ENCODE peak calls at places on chromosomes 1 and 21, in four cellular contexts. T, H, C and I are unnamed samples.

GRCh38 chr1:158285756-158286241 is 3.9 kb upstream of the CD1C start:
- DNase-seq in T (no peak), C (no peak), H (no peak), I (no peak)

GRCh38 chr1:3732747-3733602 is 19.3 kb upstream of the CCDC27 start:
- DNase-seq in H (no peak), C (peak; percentile 63), T (no peak), I (no peak)

GRCh38 chr1:223827193-223827663 is 18.5 kb downstream of the TP53BP2 start:
- DNase-seq in T (no peak), C (no peak), H (no peak), I (no peak)

GRCh38 chr1:30515746-30516504 is 207.5 kb downstream of the MATN1 start:
- DNase-seq in H (peak; percentile 5), T (no peak), C (no peak), I (no peak)

GRCh38 chr1:115496904-115497527 is 144.8 kb upstream of the VANGL1 start:
- DNase-seq in T (no peak), H (no peak), C (no peak), I (no peak)

GRCh38 chr1:97427371-97427770 is 493.5 kb downstream of the DPYD start:
- DNase-seq in C (no peak), T (no peak), H (no peak), I (no peak)

GRCh38 chr21:25567472-25567871 is 39.8 kb downstream of the MRPL39 start:
- DNase-seq in H (no peak), T (no peak), C (no peak), I (no peak)

GRCh38 chr1:173050865-173051264 is at the start of gene TNFSF18:
- DNase-seq in H (no peak), C (no peak), T (no peak), I (no peak)

GRCh38 chr1:4146101-4146500 is 246.0 kb upstream of the C1orf174 start:
- DNase-seq in C (no peak), T (no peak), H (no peak), I (no peak)

GRCh38 chr1:109272831-109273547 is 10.0 kb downstream of the PSRC1 start:
- DNase-seq in T (no peak), H (no peak), C (no peak), I (no peak)

GRCh38 chr1:188988589-188988988 is 1489.1 kb downstream of the BRINP3 start:
- DNase-seq in H (no peak), T (no peak), C (no peak), I (no peak)

GRCh38 chr1:184801503-184801902 is 46.8 kb upstream of the EDEM3 start:
- DNase-seq in C (no peak), T (no peak), H (no peak), I (no peak)

GRCh38 chr1:46903481-46903880 is 37.8 kb downstream of the CYP4A11 start:
- DNase-seq in H (no peak), T (no peak), C (no peak), I (no peak)

GRCh38 chr1:246583448-246584185 is 17.4 kb downstream of the CNST start:
- DNase-seq in C (no peak), T (no peak), H (no peak), I (no peak)

GRCh38 chr1:99457381-99458165 is 188.3 kb upstream of the PALMD start:
- DNase-seq in H (no peak), C (no peak), T (no peak), I (no peak)

GRCh38 chr1:66300986-66301451 is 232.9 kb upstream of the SGIP1 start:
- DNase-seq in C (no peak), T (peak; percentile 54), H (no peak), I (no peak)

GRCh38 chr21:21968810-21969588 is 970.8 kb downstream of the NCAM2 start:
- DNase-seq in T (no peak), C (no peak), H (no peak), I (no peak)

GRCh38 chr1:48084826-48085225 is 87.6 kb upstream of the TRABD2B start:
- DNase-seq in T (no peak), C (no peak), H (no peak), I (no peak)

GRCh38 chr1:248926401-248927182 is 20.6 kb downstream of the PGBD2 start:
- DNase-seq in H (no peak), T (no peak), C (no peak), I (peak; percentile 0)

GRCh38 chr1:14943516-14943851 is 210.1 kb upstream of the TMEM51 start:
- DNase-seq in H (no peak), T (no peak), C (no peak), I (no peak)

GRCh38 chr1:199101139-199101538 is 462.3 kb downstream of the PTPRC start:
- DNase-seq in C (no peak), H (no peak), T (no peak), I (no peak)

GRCh38 chr21:44415073-44416025 is 40.0 kb upstream of the LRRC3 start:
- DNase-seq in C (no peak), T (no peak), H (no peak), I (no peak)

GRCh38 chr1:172585348-172585747 is 52.4 kb downstream of the SUCO start:
- DNase-seq in T (no peak), C (no peak), H (no peak), I (no peak)

GRCh38 chr1:19646366-19646765 is 2.3 kb downstream of the NBL1 start:
- DNase-seq in H (no peak), C (no peak), T (no peak), I (no peak)

GRCh38 chr21:30881480-30881879 is at the start of gene KRTAP11-1:
- DNase-seq in T (no peak), C (no peak), H (no peak), I (no peak)

GRCh38 chr21:46425566-46425965 is 33.1 kb upstream of the DIP2A start:
- DNase-seq in T (peak; percentile 32), C (no peak), H (no peak), I (peak; percentile 31)

GRCh38 chr1:41333146-41333784 is 28.0 kb upstream of the FOXO6 start:
- DNase-seq in T (peak; percentile 42), H (no peak), C (no peak), I (no peak)

GRCh38 chr1:211333906-211334305 is 7.3 kb downstream of the TRAF5 start:
- DNase-seq in C (no peak), T (no peak), H (no peak), I (no peak)